ENCODE peak calls at places on chromosome 9, in ten cellular contexts. M is cardiac fibroblast, X is RWPE1, Y is glutamatergic neuron, W is keratinocyte, D is body of pancreas, V is heart right ventricle, F is AG09309, O is transverse colon, K is choroid plexus epithelial cell. Z is an unnamed sample.

GRCh38 chr9:84841915-84842314 is 172.4 kb downstream of the NTRK2 start:
- DNase-seq in M (no peak), X (no peak), Y (no peak), W (no peak), D (no peak), V (no peak), F (no peak), O (no peak), K (no peak), Z (no peak)

GRCh38 chr9:126532489-126532888 is 81.2 kb upstream of the LMX1B start:
- DNase-seq in M (no peak), X (no peak), Y (no peak), W (no peak), D (no peak), V (no peak), F (no peak), O (no peak), K (no peak), Z (no peak)

GRCh38 chr9:116163293-116164055 is 9.9 kb downstream of the PAPPA start:
- DNase-seq in M (no peak), X (no peak), Y (no peak), W (no peak), D (no peak), V (no peak), F (no peak), O (no peak), K (no peak), Z (no peak)

GRCh38 chr9:126701820-126702500 is 88.2 kb downstream of the LMX1B start:
- DNase-seq in M (no peak), X (no peak), Y (no peak), W (no peak), D (no peak), V (no peak), F (no peak), O (no peak), K (no peak), Z (no peak)

GRCh38 chr9:100221538-100221937 is 122.5 kb downstream of the INVS start:
- DNase-seq in M (no peak), X (no peak), Y (no peak), W (no peak), D (no peak), V (no peak), F (no peak), O (no peak), K (no peak), Z (no peak)

GRCh38 chr9:121876212-121876611 is 216.9 kb downstream of the TTLL11 start:
- DNase-seq in M (no peak), X (no peak), Y (no peak), W (no peak), D (no peak), V (no peak), F (no peak), O (no peak), K (no peak), Z (no peak)

GRCh38 chr9:29209748-29210276 is 1636.5 kb upstream of the C9orf72 start:
- DNase-seq in M (no peak), X (no peak), Y (no peak), W (no peak), D (no peak), V (no peak), F (no peak), O (no peak), K (no peak), Z (no peak)

GRCh38 chr9:4510546-4511322 is 20.5 kb downstream of the SLC1A1 start:
- DNase-seq in M (no peak), X (no peak), Y (no peak), W (no peak), D (no peak), V (no peak), F (no peak), O (no peak), K (no peak), Z (peak)

GRCh38 chr9:6955251-6955921 is 197.6 kb downstream of the KDM4C start:
- DNase-seq in M (peak), X (no peak), Y (no peak), W (no peak), D (no peak), V (no peak), F (no peak), O (no peak), K (peak), Z (no peak)

GRCh38 chr9:100555471-100555870 is 22.4 kb upstream of the CAVIN4 start:
- DNase-seq in M (no peak), X (no peak), Y (no peak), W (no peak), D (no peak), V (no peak), F (no peak), O (no peak), K (no peak), Z (no peak)

GRCh38 chr9:94903961-94904421 is 177.5 kb downstream of the AOPEP start:
- DNase-seq in M (peak), X (no peak), Y (no peak), W (no peak), D (no peak), V (no peak), F (no peak), O (no peak), K (no peak), Z (no peak)

GRCh38 chr9:126720661-126721530 is 83.9 kb upstream of the ZBTB43 start:
- DNase-seq in M (no peak), X (no peak), Y (no peak), W (no peak), D (no peak), V (no peak), F (no peak), O (no peak), K (no peak), Z (no peak)

GRCh38 chr9:108241384-108241783 is 614.4 kb downstream of the ACTL7B start:
- DNase-seq in M (no peak), X (no peak), Y (no peak), W (no peak), D (no peak), V (no peak), F (no peak), O (no peak), K (no peak), Z (no peak)

GRCh38 chr9:89309608-89310485 is 1.1 kb upstream of the CKS2 start:
- DNase-seq in M (peak), X (no peak), Y (no peak), W (no peak), D (no peak), V (no peak), F (no peak), O (peak), K (peak), Z (peak)

GRCh38 chr9:133781828-133782135 is 43.6 kb upstream of the SARDH start:
- DNase-seq in M (no peak), X (no peak), Y (no peak), W (no peak), D (no peak), V (no peak), F (no peak), O (no peak), K (no peak), Z (no peak)

GRCh38 chr9:125106285-125106893 is 36.9 kb downstream of the SCAI start:
- DNase-seq in M (peak), X (no peak), Y (no peak), W (no peak), D (no peak), V (no peak), F (peak), O (no peak), K (peak), Z (no peak)

GRCh38 chr9:14692536-14692917 is 705 bp downstream of the ZDHHC21 start:
- DNase-seq in M (no peak), X (no peak), Y (no peak), W (no peak), D (no peak), V (no peak), F (no peak), O (no peak), K (peak), Z (no peak)

GRCh38 chr9:112554516-112554915 is 67.9 kb downstream of the KIAA1958 start:
- DNase-seq in M (no peak), X (no peak), Y (no peak), W (no peak), D (no peak), V (no peak), F (no peak), O (no peak), K (peak), Z (no peak)

GRCh38 chr9:114155967-114156294 is 594 bp downstream of the COL27A1 start:
- DNase-seq in M (no peak), X (peak), Y (no peak), W (no peak), D (peak), V (no peak), F (no peak), O (no peak), K (no peak), Z (no peak)

GRCh38 chr9:19375536-19375935 is 4.5 kb downstream of the RPS6 start:
- DNase-seq in M (peak), X (no peak), Y (no peak), W (no peak), D (no peak), V (no peak), F (no peak), O (no peak), K (peak), Z (no peak)

GRCh38 chr9:12722131-12722530 is 28.9 kb downstream of the TYRP1 start:
- DNase-seq in M (peak), X (no peak), Y (no peak), W (no peak), D (no peak), V (no peak), F (peak), O (no peak), K (peak), Z (no peak)

GRCh38 chr9:99356512-99356971 is 134.5 kb downstream of the SEC61B start:
- DNase-seq in M (no peak), X (no peak), Y (no peak), W (no peak), D (no peak), V (peak), F (no peak), O (peak), K (peak), Z (no peak)

GRCh38 chr9:37976714-37977477 is 73.0 kb upstream of the SLC25A51 start:
- DNase-seq in M (peak), X (peak), Y (no peak), W (no peak), D (peak), V (no peak), F (peak), O (no peak), K (peak), Z (no peak)

GRCh38 chr9:19651681-19652080 is 137.2 kb downstream of the SLC24A2 start:
- DNase-seq in M (no peak), X (no peak), Y (no peak), W (no peak), D (no peak), V (no peak), F (no peak), O (no peak), K (no peak), Z (no peak)

GRCh38 chr9:76570820-76571219 is 111.8 kb downstream of the GCNT1 start:
- DNase-seq in M (no peak), X (no peak), Y (no peak), W (no peak), D (no peak), V (no peak), F (no peak), O (no peak), K (no peak), Z (no peak)

GRCh38 chr9:13688223-13688989 is 408.9 kb upstream of the MPDZ start:
- DNase-seq in M (peak), X (no peak), Y (no peak), W (no peak), D (no peak), V (no peak), F (no peak), O (no peak), K (peak), Z (no peak)

GRCh38 chr9:93671030-93671358 is 94.6 kb downstream of the PHF2 start:
- DNase-seq in M (no peak), X (no peak), Y (no peak), W (no peak), D (peak), V (no peak), F (no peak), O (no peak), K (no peak), Z (no peak)

GRCh38 chr9:113558632-113559502 is 95.3 kb downstream of the RGS3 start:
- DNase-seq in M (peak), X (no peak), Y (no peak), W (no peak), D (peak), V (peak), F (no peak), O (peak), K (peak), Z (peak)

GRCh38 chr9:26949604-26950003 is 2.6 kb upstream of the PLAA start:
- DNase-seq in M (peak), X (peak), Y (no peak), W (no peak), D (no peak), V (no peak), F (no peak), O (no peak), K (no peak), Z (no peak)

GRCh38 chr9:26947736-26948135 is 694 bp upstream of the PLAA start:
- DNase-seq in M (no peak), X (no peak), Y (no peak), W (no peak), D (no peak), V (no peak), F (no peak), O (no peak), K (no peak), Z (no peak)

GRCh38 chr9:26945591-26945990 is 1.5 kb downstream of the PLAA start:
- DNase-seq in M (no peak), X (no peak), Y (no peak), W (no peak), D (no peak), V (no peak), F (no peak), O (no peak), K (no peak), Z (no peak)

GRCh38 chr9:26950521-26950920 is 3.5 kb upstream of the PLAA start:
- DNase-seq in M (peak), X (no peak), Y (no peak), W (no peak), D (no peak), V (no peak), F (no peak), O (no peak), K (no peak), Z (no peak)

GRCh38 chr9:26946753-26947727 is at the start of gene PLAA:
- DNase-seq in M (peak), X (peak), Y (peak), W (peak), D (peak), V (peak), F (peak), O (peak), K (peak), Z (peak)
- TF ChIP-seq CTCF in M (no peak), X (no peak), Y (no peak), W (no peak), D (peak), V (no peak), F (no peak), O (no peak), K (no peak), Z (no peak)

GRCh38 chr9:34669809-34670562 is 7.5 kb upstream of the CCL27 start:
- DNase-seq in M (no peak), X (no peak), Y (no peak), W (no peak), D (no peak), V (no peak), F (no peak), O (no peak), K (no peak), Z (no peak)

GRCh38 chr9:34671307-34671706 is 8.8 kb upstream of the CCL27 start:
- DNase-seq in M (no peak), X (no peak), Y (no peak), W (no peak), D (no peak), V (no peak), F (no peak), O (no peak), K (no peak), Z (no peak)

GRCh38 chr9:34675874-34676273 is 13.4 kb upstream of the CCL27 start:
- DNase-seq in M (no peak), X (no peak), Y (no peak), W (no peak), D (no peak), V (no peak), F (no peak), O (no peak), K (no peak), Z (no peak)

GRCh38 chr9:34674440-34674839 is 12.0 kb upstream of the CCL27 start:
- DNase-seq in M (no peak), X (no peak), Y (no peak), W (no peak), D (no peak), V (no peak), F (no peak), O (no peak), K (no peak), Z (no peak)

DNA sequence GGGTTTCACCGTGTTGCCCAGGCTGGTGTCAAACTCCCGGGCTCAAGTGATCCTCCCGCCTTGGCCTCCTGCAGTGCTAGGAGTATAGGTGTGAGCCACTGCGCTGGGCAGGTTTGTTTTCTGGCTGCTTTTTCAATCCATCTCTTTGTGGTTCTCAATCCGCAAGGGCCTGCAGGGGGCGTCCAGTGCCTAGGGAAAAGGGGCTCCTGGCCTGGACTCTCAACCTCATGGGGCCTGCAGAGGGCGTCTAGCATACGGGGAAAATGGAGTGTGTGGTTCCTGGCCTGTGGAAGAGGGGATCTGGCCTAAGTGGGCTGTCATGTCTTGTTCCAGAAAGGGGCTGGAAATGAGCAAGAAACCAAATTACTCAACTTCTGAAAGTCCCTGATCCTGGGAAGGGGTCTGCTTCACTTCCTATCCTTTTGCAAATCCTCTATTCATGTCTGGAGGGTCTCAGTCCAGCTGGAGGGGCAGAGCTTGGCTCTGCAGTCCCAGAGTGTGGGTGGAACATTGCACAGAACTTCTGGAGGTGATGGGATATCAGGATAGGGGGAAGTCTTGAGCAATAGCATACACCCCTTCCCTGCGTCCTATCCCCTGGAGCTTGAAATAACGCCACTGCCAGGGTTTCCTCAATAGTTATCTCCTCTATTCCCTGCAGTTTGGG is 12.7 kb upstream of the CCL27 start:
- DNase-seq in M (peak), X (peak), Y (peak), W (no peak), D (peak), V (peak), F (no peak), O (peak), K (peak), Z (peak)
- TF ChIP-seq CTCF in M (peak), X (no peak), Y (peak), W (peak), D (peak), V (peak), F (peak), O (peak), K (peak), Z (peak)

GRCh38 chr9:86549434-86549833 is 195.2 kb upstream of the TUT7 start:
- DNase-seq in M (peak), X (no peak), Y (no peak), W (no peak), D (no peak), V (no peak), F (peak), O (no peak), K (peak), Z (no peak)

GRCh38 chr9:86548220-86548619 is 194.0 kb upstream of the TUT7 start:
- DNase-seq in M (no peak), X (no peak), Y (no peak), W (no peak), D (no peak), V (no peak), F (no peak), O (no peak), K (no peak), Z (no peak)

GRCh38 chr9:86547596-86547995 is 193.4 kb upstream of the TUT7 start:
- DNase-seq in M (no peak), X (no peak), Y (no peak), W (no peak), D (no peak), V (no peak), F (no peak), O (no peak), K (no peak), Z (no peak)

GRCh38 chr9:86549920-86550319 is 195.7 kb upstream of the TUT7 start:
- DNase-seq in M (no peak), X (no peak), Y (no peak), W (no peak), D (no peak), V (no peak), F (peak), O (no peak), K (no peak), Z (no peak)

DNA sequence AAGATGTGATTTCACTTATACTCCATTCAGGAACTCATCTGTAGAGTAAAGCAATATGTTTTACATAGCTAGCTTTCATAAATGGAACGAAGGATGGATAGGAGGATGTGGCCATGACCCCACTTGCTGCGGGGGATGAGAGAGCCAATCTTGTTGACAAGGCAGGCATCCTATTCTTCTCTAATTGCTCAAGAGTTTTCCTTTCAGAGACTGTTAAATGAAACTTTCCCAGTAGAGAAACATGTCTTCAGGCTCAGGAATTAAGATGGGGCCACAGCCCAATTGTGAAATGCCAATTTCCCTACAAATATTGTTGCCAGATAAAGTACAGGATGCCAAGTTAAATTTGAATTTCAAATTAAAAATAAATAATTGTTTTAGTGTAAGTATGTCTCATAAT is 196.2 kb upstream of the TUT7 start:
- DNase-seq in M (peak), X (no peak), Y (no peak), W (no peak), D (no peak), V (no peak), F (peak), O (no peak), K (peak), Z (no peak)
- TF ChIP-seq CTCF in M (no peak), X (no peak), Y (no peak), W (no peak), D (no peak), V (no peak), F (no peak), O (no peak), K (no peak), Z (no peak)

GRCh38 chr9:97599447-97599846 is 33.7 kb downstream of the TSTD2 start:
- DNase-seq in M (no peak), X (no peak), Y (no peak), W (no peak), D (no peak), V (no peak), F (no peak), O (no peak), K (no peak), Z (no peak)

GRCh38 chr9:97596906-97597305 is 36.3 kb downstream of the TSTD2 start:
- DNase-seq in M (no peak), X (no peak), Y (no peak), W (no peak), D (no peak), V (no peak), F (no peak), O (no peak), K (no peak), Z (no peak)

GRCh38 chr9:97600531-97601227 is 32.5 kb downstream of the TSTD2 start:
- DNase-seq in M (no peak), X (no peak), Y (no peak), W (no peak), D (no peak), V (no peak), F (no peak), O (no peak), K (no peak), Z (no peak)

GRCh38 chr9:97601228-97601898 is 31.8 kb downstream of the TSTD2 start:
- DNase-seq in M (no peak), X (no peak), Y (no peak), W (no peak), D (no peak), V (no peak), F (no peak), O (no peak), K (no peak), Z (no peak)

DNA sequence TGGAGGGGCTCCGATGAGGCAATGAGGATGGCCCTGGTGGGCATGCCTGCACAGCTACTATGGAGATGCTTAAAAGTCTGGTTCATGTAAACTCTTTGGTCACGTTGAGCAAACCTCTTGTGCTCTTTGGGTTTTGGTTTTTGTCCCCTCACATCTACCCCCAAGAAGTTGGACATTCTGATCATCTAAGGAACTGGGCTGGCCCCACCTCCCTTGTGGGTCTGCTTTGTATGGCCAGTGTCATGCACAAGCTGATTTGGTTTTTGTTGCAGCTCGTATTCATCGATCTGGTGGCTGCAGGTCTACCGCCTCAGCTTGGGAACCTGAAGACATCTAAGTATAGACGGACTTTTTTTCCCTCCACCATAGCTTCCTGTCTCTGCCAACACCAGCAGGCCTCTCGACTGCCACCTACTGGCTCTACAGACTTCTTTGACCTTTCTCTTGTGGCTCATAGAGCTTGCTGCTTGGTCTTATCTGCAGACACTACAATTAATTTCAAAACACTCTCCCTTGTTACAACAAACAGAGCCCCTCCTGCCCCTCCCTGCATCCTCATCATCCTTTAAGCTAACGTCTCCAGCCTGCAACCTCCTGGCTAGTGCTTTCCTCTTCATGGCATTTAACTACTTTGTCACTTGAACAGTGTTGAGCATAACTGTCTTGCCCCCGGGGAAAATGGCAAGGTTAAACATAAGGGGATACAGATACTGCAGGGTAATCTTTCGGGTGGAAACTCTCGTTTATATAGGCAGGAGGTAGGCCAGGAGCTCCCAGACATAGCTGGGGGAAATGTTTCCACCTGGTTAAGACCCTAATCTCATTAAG is 34.5 kb downstream of the TSTD2 start:
- DNase-seq in M (peak), X (peak), Y (peak), W (peak), D (peak), V (peak), F (peak), O (peak), K (peak), Z (peak)
- TF ChIP-seq CTCF in M (peak), X (peak), Y (peak), W (peak), D (peak), V (peak), F (peak), O (peak), K (peak), Z (peak)